ENCODE peak calls at places on chromosomes 16 and 17, in four cellular contexts. G, L, C and I are unnamed samples.

GRCh38 chr17:2054740-2055493 is at the start of gene HIC1:
- DNase-seq in G (no peak), L (peak; percentile 51), C (peak; percentile 24), I (no peak)

GRCh38 chr16:15523092-15523541 is 88.7 kb downstream of the BMERB1 start:
- DNase-seq in G (no peak), L (peak; percentile 27), C (peak; percentile 58), I (no peak)

GRCh38 chr17:10757658-10758057 is 27.8 kb upstream of the TMEM220 start:
- DNase-seq in G (no peak), L (no peak), C (no peak), I (no peak)

GRCh38 chr16:84482951-84483881 is 21.2 kb downstream of the MEAK7 start:
- DNase-seq in G (no peak), L (no peak), C (no peak), I (peak; percentile 31)

GRCh38 chr17:6947745-6948144 is 48.1 kb upstream of the ALOX12 start:
- DNase-seq in G (no peak), L (no peak), C (no peak), I (no peak)

GRCh38 chr17:3558603-3559269 is 1.1 kb upstream of the TRPV3 start:
- DNase-seq in G (peak; percentile 87), L (no peak), C (no peak), I (no peak)

GRCh38 chr17:62703269-62703775 is 75.9 kb downstream of the MRC2 start:
- DNase-seq in G (no peak), L (no peak), C (no peak), I (no peak)

GRCh38 chr17:77712578-77712977 is 245.9 kb upstream of the TNRC6C start:
- DNase-seq in G (no peak), L (no peak), C (no peak), I (no peak)

GRCh38 chr16:11325404-11326083 is 19.7 kb upstream of the RMI2 start:
- DNase-seq in G (peak; percentile 68), L (no peak), C (no peak), I (no peak)

GRCh38 chr17:50101346-50102163 is 6.4 kb downstream of the PDK2 start:
- DNase-seq in G (no peak), L (peak; percentile 62), C (no peak), I (no peak)

GRCh38 chr17:72995008-72995656 is 97.4 kb downstream of the SLC39A11 start:
- DNase-seq in G (no peak), L (no peak), C (no peak), I (no peak)

GRCh38 chr16:2532494-2533141 is 1.4 kb upstream of the CEMP1 start:
- DNase-seq in G (peak; percentile 39), L (peak; percentile 63), C (peak; percentile 66), I (no peak)

GRCh38 chr17:61825448-61826137 is 37.7 kb downstream of the BRIP1 start:
- DNase-seq in G (no peak), L (no peak), C (no peak), I (no peak)

GRCh38 chr16:16992986-16993783 is 477.6 kb downstream of the XYLT1 start:
- DNase-seq in G (peak; percentile 20), L (no peak), C (no peak), I (no peak)

GRCh38 chr17:67289174-67289876 is 44.3 kb upstream of the HELZ start:
- DNase-seq in G (no peak), L (no peak), C (no peak), I (no peak)

GRCh38 chr17:67431210-67432015 is 54.3 kb downstream of the PITPNC1 start:
- DNase-seq in G (no peak), L (peak; percentile 21), C (no peak), I (no peak)

GRCh38 chr16:25729188-25729587 is 37.4 kb downstream of the HS3ST4 start:
- DNase-seq in G (no peak), L (no peak), C (no peak), I (no peak)

GRCh38 chr16:85421338-85422123 is 191.6 kb upstream of the GSE1 start:
- DNase-seq in G (no peak), L (no peak), C (no peak), I (no peak)

GRCh38 chr16:27285676-27286196 is 17.2 kb upstream of the NSMCE1 start:
- DNase-seq in G (no peak), L (no peak), C (no peak), I (no peak)

GRCh38 chr17:28170771-28171170 is 128.3 kb downstream of the NLK start:
- DNase-seq in G (no peak), L (no peak), C (no peak), I (no peak)

GRCh38 chr17:76251478-76252039 is 11.3 kb upstream of the RNF157 start:
- DNase-seq in G (no peak), L (no peak), C (peak; percentile 56), I (no peak)

GRCh38 chr17:1087381-1088241 is 90.7 kb downstream of the TIMM22 start:
- DNase-seq in G (no peak), L (peak; percentile 51), C (no peak), I (no peak)

GRCh38 chr16:82016268-82016667 is 5.0 kb upstream of the SDR42E1 start:
- DNase-seq in G (no peak), L (peak; percentile 16), C (no peak), I (no peak)

GRCh38 chr17:38864636-38865398 is 5.0 kb upstream of the LASP1 start:
- DNase-seq in G (no peak), L (peak; percentile 71), C (peak; percentile 66), I (no peak)

GRCh38 chr17:58228679-58229078 is 9.6 kb upstream of the MKS1 start:
- DNase-seq in G (no peak), L (no peak), C (no peak), I (no peak)

GRCh38 chr16:74291577-74292208 is 4.9 kb upstream of the PSMD7 start:
- DNase-seq in G (no peak), L (peak; percentile 6), C (no peak), I (no peak)

GRCh38 chr16:10678655-10679054 is 16.1 kb downstream of the TEKT5 start:
- DNase-seq in G (no peak), L (no peak), C (no peak), I (no peak)

GRCh38 chr16:24598777-24599437 is 59.5 kb downstream of the RBBP6 start:
- DNase-seq in G (no peak), L (no peak), C (no peak), I (no peak)

GRCh38 chr17:9206989-9207317 is 185.6 kb downstream of the NTN1 start:
- DNase-seq in G (no peak), L (no peak), C (no peak), I (no peak)

GRCh38 chr17:40224707-40225092 is 5.6 kb downstream of the WIPF2 start:
- DNase-seq in G (no peak), L (peak; percentile 11), C (no peak), I (no peak)

GRCh38 chr16:67499159-67499558 is 15.8 kb upstream of the AGRP start:
- DNase-seq in G (no peak), L (no peak), C (no peak), I (no peak)

GRCh38 chr16:67509016-67509415 is 19.6 kb upstream of the RIPOR1 start:
- DNase-seq in G (no peak), L (no peak), C (no peak), I (no peak)

GRCh38 chr16:67506468-67506867 is 22.2 kb upstream of the RIPOR1 start:
- DNase-seq in G (no peak), L (no peak), C (no peak), I (no peak)

GRCh38 chr16:67504190-67505021 is 21.1 kb upstream of the AGRP start:
- DNase-seq in G (no peak), L (peak; percentile 95), C (peak; percentile 56), I (no peak)
- TF ChIP-seq HDAC6 in G (no peak), L (no peak), C (no peak), I (no peak)

GRCh38 chr16:4270595-4270994 is 2.2 kb downstream of the TFAP4 start:
- DNase-seq in G (no peak), L (no peak), C (no peak), I (no peak)

GRCh38 chr16:4273858-4274291 is 1.1 kb upstream of the TFAP4 start:
- DNase-seq in G (no peak), L (no peak), C (peak; percentile 32), I (no peak)

GRCh38 chr16:4271176-4272113 is 1.4 kb downstream of the TFAP4 start:
- DNase-seq in G (peak; percentile 52), L (peak; percentile 96), C (peak; percentile 91), I (no peak)

GRCh38 chr16:4270091-4270490 is 2.7 kb downstream of the TFAP4 start:
- DNase-seq in G (no peak), L (no peak), C (no peak), I (no peak)

GRCh38 chr16:4272114-4272954 is 489 bp downstream of the TFAP4 start:
- DNase-seq in G (no peak), L (peak; percentile 57), C (peak; percentile 35), I (peak; percentile 69)
- TF ChIP-seq HDAC6 in G (no peak), L (no peak), C (no peak), I (no peak)

GRCh38 chr16:75550211-75550662 is 5.8 kb downstream of the TMEM231 start:
- DNase-seq in G (peak; percentile 69), L (no peak), C (peak; percentile 58), I (no peak)
- TF ChIP-seq HDAC6 in G (no peak), L (no peak), C (no peak), I (no peak)

DNA sequence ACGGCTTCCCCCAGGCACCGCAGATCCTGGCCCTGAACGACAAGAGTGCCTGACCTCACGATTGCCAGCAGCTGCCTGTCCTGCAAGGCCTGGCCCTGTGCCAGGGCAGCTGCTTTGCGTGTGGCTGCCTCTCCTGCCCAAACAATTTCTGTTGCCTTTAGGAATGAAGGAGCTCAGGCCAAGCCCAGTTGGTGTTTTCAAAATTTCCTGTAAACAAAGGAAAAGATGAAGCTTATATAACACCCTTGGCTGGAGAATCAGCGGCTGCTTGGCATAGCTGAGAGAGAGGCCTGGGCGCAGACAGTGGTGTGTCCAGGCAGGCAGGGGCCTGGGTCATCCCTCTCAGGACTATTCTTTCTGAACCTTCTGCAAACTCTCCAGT is 11.7 kb upstream of the SLC47A2 start:
- DNase-seq in G (no peak), L (no peak), C (peak; percentile 44), I (no peak)
- TF ChIP-seq HDAC6 in G (no peak), L (no peak), C (no peak), I (no peak)

GRCh38 chr17:55417411-55418268 is 4.0 kb downstream of the MMD start:
- DNase-seq in G (no peak), L (no peak), C (no peak), I (no peak)

GRCh38 chr17:55414983-55415382 is 6.7 kb downstream of the MMD start:
- DNase-seq in G (no peak), L (no peak), C (no peak), I (no peak)

GRCh38 chr17:55416000-55416399 is 5.6 kb downstream of the MMD start:
- DNase-seq in G (no peak), L (no peak), C (no peak), I (no peak)

GRCh38 chr17:55418369-55419268 is 3.0 kb downstream of the MMD start:
- DNase-seq in G (no peak), L (no peak), C (no peak), I (no peak)

DNA sequence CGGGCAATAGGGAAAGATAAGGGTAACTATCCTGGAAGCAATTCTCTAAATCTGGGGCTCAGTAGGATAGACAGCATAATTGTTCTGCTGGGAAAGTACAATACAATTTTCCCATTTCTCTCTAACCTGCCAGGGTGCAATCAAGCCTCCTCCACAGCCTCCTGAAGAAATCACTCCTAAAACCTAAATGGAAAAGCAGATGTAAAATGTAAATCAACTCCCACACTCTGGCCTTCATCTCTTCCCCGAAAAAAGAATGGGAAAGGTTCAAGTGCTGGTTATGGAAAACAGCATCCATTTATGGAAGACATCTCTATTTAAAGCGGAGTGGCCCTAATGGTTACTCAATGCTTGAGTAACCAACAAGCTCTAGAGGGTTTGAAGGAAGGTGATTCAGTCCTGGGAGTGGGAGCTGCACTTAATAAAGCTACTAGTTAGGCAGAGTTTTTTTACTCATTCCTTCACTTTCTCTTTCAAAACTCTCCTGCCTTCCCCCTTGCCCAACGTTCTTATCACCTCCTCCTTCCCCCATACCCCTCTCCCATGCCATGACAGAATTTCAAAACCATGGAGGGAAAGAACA is 5.1 kb downstream of the MMD start:
- DNase-seq in G (no peak), L (no peak), C (no peak), I (no peak)
- TF ChIP-seq HDAC6 in G (no peak), L (no peak), C (no peak), I (no peak)